ENCODE peak calls at places on chromosome 10, in six cellular contexts. Q, D, B, W, P and H are unnamed samples.

GRCh38 chr10:108303149-108303548 is 1138.6 kb upstream of the SORCS1 start:
- DNase-seq in W (no peak), B (no peak), P (no peak), Q (no peak), D (no peak), H (no peak)

GRCh38 chr10:117804470-117805011 is 242.2 kb downstream of the RAB11FIP2 start:
- DNase-seq in P (no peak), W (peak), B (no peak), D (no peak), Q (no peak), H (no peak)

GRCh38 chr10:62336404-62336803 is 37.8 kb upstream of the ZNF365 start:
- DNase-seq in B (no peak), P (no peak), D (no peak), W (no peak), Q (no peak), H (no peak)

GRCh38 chr10:43204394-43204942 is 62.4 kb downstream of the RASGEF1A start:
- DNase-seq in P (no peak), Q (no peak), D (no peak), B (no peak), W (no peak), H (no peak)

GRCh38 chr10:129658673-129659072 is 191.6 kb downstream of the MGMT start:
- DNase-seq in B (no peak), W (no peak), P (no peak), Q (peak), D (no peak), H (no peak)

GRCh38 chr10:25561761-25562160 is 372.3 kb upstream of the MYO3A start:
- DNase-seq in P (no peak), B (no peak), Q (no peak), W (no peak), D (no peak), H (no peak)

GRCh38 chr10:8071666-8072065 is 17.2 kb downstream of the GATA3 start:
- DNase-seq in P (no peak), B (no peak), Q (no peak), W (no peak), D (no peak), H (no peak)

GRCh38 chr10:75926763-75927162 is 495.3 kb downstream of the LRMDA start:
- DNase-seq in Q (no peak), D (no peak), P (no peak), W (no peak), B (no peak), H (no peak)

GRCh38 chr10:33819206-33819605 is 484.7 kb upstream of the NRP1 start:
- DNase-seq in D (peak), B (no peak), P (no peak), Q (no peak), W (no peak), H (peak)

GRCh38 chr10:75431180-75432111 is at the start of gene LRMDA:
- DNase-seq in P (no peak), Q (no peak), D (peak), W (peak), B (peak), H (no peak)

GRCh38 chr10:49187950-49188761 is at the start of gene TMEM273:
- DNase-seq in W (peak), Q (no peak), B (no peak), D (peak), P (peak), H (no peak)

GRCh38 chr10:13593560-13593959 is 6.8 kb downstream of the PRPF18 start:
- DNase-seq in W (no peak), B (no peak), Q (no peak), D (no peak), P (no peak), H (no peak)

GRCh38 chr10:79349766-79350406 is 2.6 kb downstream of the PPIF start:
- DNase-seq in W (no peak), Q (no peak), B (no peak), D (no peak), P (no peak), H (no peak)

GRCh38 chr10:33509231-33509871 is 174.9 kb upstream of the NRP1 start:
- DNase-seq in D (peak), W (peak), B (peak), P (no peak), Q (peak), H (peak)

GRCh38 chr10:93816123-93816747 is 58.5 kb downstream of the LGI1 start:
- DNase-seq in P (no peak), B (peak), Q (peak), D (peak), W (peak), H (no peak)

GRCh38 chr10:97319671-97320479 is 804 bp downstream of the FRAT1 start:
- DNase-seq in W (peak), B (no peak), P (peak), D (peak), Q (no peak), H (no peak)

GRCh38 chr10:71611131-71611530 is 108.4 kb downstream of the C10orf105 start:
- DNase-seq in W (no peak), P (no peak), Q (no peak), B (no peak), D (no peak), H (no peak)